ENCODE peak calls at places on chromosomes 4 and X, in ten cellular contexts. P is mammary epithelial cell; H is Panc1; F is CD4-positive, alpha-beta T cell; B is fibroblast of lung; S is coronary artery; Y is body of pancreas; K is mesendoderm; R is foreskin keratinocyte; N is cardiac muscle cell. V is an unnamed sample.

GRCh38 chr4:84800256-84800655 is 166.2 kb downstream of the WDFY3 start:
- DNase-seq in B (peak; percentile 6), Y (no peak), F (no peak), K (no peak), N (no peak), R (peak; percentile 86), S (no peak), P (peak; percentile 72), H (no peak), V (no peak)

GRCh38 chr4:53783208-53783859 is 192.0 kb upstream of the LNX1 start:
- DNase-seq in P (no peak), R (no peak), S (no peak), H (no peak), K (no peak), N (no peak), F (no peak), Y (no peak), B (no peak), V (no peak)

GRCh38 chr4:1571165-1571908 is 112.8 kb downstream of the FAM53A start:
- DNase-seq in S (no peak), Y (no peak), P (no peak), B (no peak), F (no peak), R (no peak), H (no peak), K (no peak), N (no peak), V (no peak)

GRCh38 chrX:83521905-83522304 is 13.8 kb downstream of the POU3F4 start:
- DNase-seq in R (no peak), H (no peak), F (no peak), S (no peak), B (no peak), N (no peak), Y (no peak), K (no peak), P (no peak), V (no peak)

GRCh38 chr4:141768954-141769353 is 132.6 kb downstream of the IL15 start:
- DNase-seq in H (no peak), F (no peak), B (peak; percentile 71), P (peak; percentile 34), S (no peak), K (no peak), R (peak; percentile 31), Y (no peak), N (no peak), V (peak; percentile 43)

GRCh38 chr4:108725457-108725856 is 37.4 kb downstream of the ETNPPL start:
- DNase-seq in S (no peak), F (no peak), H (no peak), B (no peak), Y (no peak), K (peak; percentile 69), R (peak; percentile 29), N (no peak), P (peak; percentile 8), V (no peak)

GRCh38 chr4:29131304-29131703 is 1588.9 kb upstream of the PCDH7 start:
- DNase-seq in R (no peak), K (peak; percentile 41), H (no peak), P (no peak), B (no peak), N (peak; percentile 3), Y (no peak), S (no peak), F (no peak), V (no peak)

GRCh38 chr4:86096373-86096772 is 263.5 kb downstream of the MAPK10 start:
- DNase-seq in P (no peak), F (no peak), S (no peak), N (no peak), K (no peak), H (no peak), R (no peak), B (no peak), Y (no peak), V (no peak)

GRCh38 chrX:21723097-21723496 is 34.8 kb downstream of the SMPX start:
- DNase-seq in S (no peak), B (peak; percentile 23), K (peak; percentile 34), N (peak; percentile 55), R (no peak), P (peak; percentile 11), Y (no peak), F (no peak), H (no peak), V (no peak)

GRCh38 chrX:53421772-53422090 is 723 bp downstream of the SMC1A start:
- DNase-seq in R (no peak), B (no peak), N (no peak), Y (no peak), S (no peak), K (no peak), P (no peak), F (no peak), H (no peak), V (no peak)

GRCh38 chr4:37990731-37991130 is 30.5 kb downstream of the PTTG2 start:
- DNase-seq in F (no peak), R (no peak), P (no peak), S (no peak), H (no peak), B (no peak), Y (no peak), N (no peak), K (no peak), V (no peak)
- H3K27ac ChIP-seq in F (no peak overlapping the region), R (no peak overlapping the region), P (no peak overlapping the region), S (peak overlapping the region; percentile 85), H (no peak overlapping the region), B (no peak overlapping the region), Y (no peak overlapping the region), N (peak overlapping the region; percentile 80), K (no peak overlapping the region), V (no peak overlapping the region)

GRCh38 chr4:121551271-121551670 is 145.5 kb downstream of the ANXA5 start:
- DNase-seq in P (peak; percentile 55), F (no peak), Y (no peak), H (no peak), R (peak; percentile 55), B (no peak), S (no peak), N (no peak), K (no peak), V (no peak)
- H3K27ac ChIP-seq in P (no peak overlapping the region), F (no peak overlapping the region), Y (no peak overlapping the region), H (no peak overlapping the region), R (no peak overlapping the region), B (no peak overlapping the region), S (no peak overlapping the region), N (no peak overlapping the region), K (no peak overlapping the region), V (no peak overlapping the region)

GRCh38 chr4:2591189-2591588 is 54.7 kb downstream of the FAM193A start:
- DNase-seq in N (peak; percentile 65), Y (no peak), H (no peak), K (peak; percentile 72), S (no peak), F (no peak), R (no peak), B (peak; percentile 46), P (no peak), V (no peak)
- H3K27ac ChIP-seq in N (peak overlapping the region; percentile 66), Y (no peak overlapping the region), H (no peak overlapping the region), K (no peak overlapping the region), S (no peak overlapping the region), F (no peak overlapping the region), R (no peak overlapping the region), B (no peak overlapping the region), P (no peak overlapping the region), V (no peak overlapping the region)

GRCh38 chr4:77500801-77501200 is 104.8 kb upstream of the CXCL13 start:
- DNase-seq in Y (no peak), H (no peak), S (no peak), R (no peak), F (no peak), P (no peak), B (peak; percentile 14), N (no peak), K (no peak), V (no peak)

GRCh38 chr4:77504407-77504806 is 101.2 kb upstream of the CXCL13 start:
- DNase-seq in H (no peak), F (no peak), P (no peak), R (no peak), Y (no peak), N (no peak), S (no peak), B (no peak), K (no peak), V (no peak)

GRCh38 chr4:77501851-77502250 is 103.8 kb upstream of the CXCL13 start:
- DNase-seq in R (no peak), K (no peak), Y (no peak), P (no peak), H (no peak), S (no peak), N (no peak), F (no peak), B (no peak), V (no peak)

GRCh38 chr4:77505275-77505957 is 100.2 kb upstream of the CXCL13 start:
- DNase-seq in Y (no peak), F (no peak), N (no peak), P (no peak), H (no peak), B (no peak), S (no peak), K (no peak), R (no peak), V (no peak)

GRCh38 chr4:77501240-77501639 is 104.4 kb upstream of the CXCL13 start:
- DNase-seq in P (no peak), K (no peak), N (no peak), S (no peak), R (no peak), H (no peak), B (no peak), Y (no peak), F (no peak), V (no peak)
- H3K27ac ChIP-seq in P (no peak overlapping the region), K (no peak overlapping the region), N (no peak overlapping the region), S (no peak overlapping the region), R (no peak overlapping the region), H (no peak overlapping the region), B (no peak overlapping the region), Y (no peak overlapping the region), F (no peak overlapping the region), V (no peak overlapping the region)

GRCh38 chr4:139840773-139841172 is 175.2 kb downstream of the MGST2 start:
- DNase-seq in R (no peak), B (no peak), N (no peak), H (no peak), K (no peak), S (no peak), F (no peak), Y (no peak), P (no peak), V (no peak)
- H3K27ac ChIP-seq in R (no peak overlapping the region), B (no peak overlapping the region), N (no peak overlapping the region), H (no peak overlapping the region), K (no peak overlapping the region), S (no peak overlapping the region), F (no peak overlapping the region), Y (no peak overlapping the region), P (no peak overlapping the region), V (no peak overlapping the region)

DNA sequence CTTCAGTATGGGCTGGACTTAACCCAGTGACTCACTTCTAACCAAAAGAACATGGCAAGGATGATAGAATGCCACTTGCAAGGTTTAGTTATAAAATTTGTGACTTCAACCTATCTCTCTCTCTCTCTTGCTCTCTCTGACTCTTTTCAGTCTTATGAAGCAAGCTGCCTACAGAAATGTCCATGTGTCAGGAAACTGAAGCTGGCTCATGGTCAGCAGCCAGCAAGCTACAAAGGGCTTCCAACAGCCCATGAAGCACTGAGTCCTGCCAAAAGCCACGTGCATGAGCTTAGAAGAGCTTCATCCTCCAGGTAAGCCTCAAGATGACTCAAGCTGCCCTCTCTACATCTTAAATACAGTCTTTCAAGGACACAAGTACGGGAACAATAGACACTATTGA is 100.3 kb downstream of the HS3ST1 start:
- DNase-seq in R (no peak), N (no peak), P (no peak), S (no peak), H (no peak), K (no peak), F (no peak), B (no peak), Y (no peak), V (no peak)
- H3K27ac ChIP-seq in R (no peak overlapping the region), N (no peak overlapping the region), P (no peak overlapping the region), S (no peak overlapping the region), H (no peak overlapping the region), K (no peak overlapping the region), F (no peak overlapping the region), B (no peak overlapping the region), Y (no peak overlapping the region), V (no peak overlapping the region)

V was measured in AG04450.